ENCODE peak calls at places on chromosomes 13 and 19, in eight cellular contexts. F is effector memory CD4-positive, alpha-beta T cell; E is upper lobe of right lung; Y is cardiac muscle cell; L is CD4-positive, alpha-beta memory T cell; M is GM12878; B is uterus; N is psoas muscle. I is an unnamed sample.

GRCh38 chr13:31121327-31122140 is 40.2 kb downstream of the HSPH1 start:
- DNase-seq in F (no peak), E (no peak), Y (no peak), L (no peak), M (no peak), B (no peak), N (no peak), I (no peak)

GRCh38 chr13:77372275-77372674 is 45.4 kb upstream of the MYCBP2 start:
- DNase-seq in F (no peak), E (no peak), Y (no peak), L (no peak), M (no peak), B (no peak), N (no peak), I (no peak)

GRCh38 chr19:483332-484072 is 12.8 kb upstream of the MADCAM1 start:
- DNase-seq in F (no peak), E (peak; percentile 52), Y (no peak), L (no peak), M (no peak), B (no peak), N (peak; percentile 46), I (no peak)

GRCh38 chr13:40502236-40502635 is 164.2 kb downstream of the FOXO1 start:
- DNase-seq in F (no peak), E (no peak), Y (no peak), L (no peak), M (no peak), B (no peak), N (no peak), I (no peak)

GRCh38 chr13:29436721-29437250 is 158.7 kb downstream of the SLC7A1 start:
- DNase-seq in F (no peak), E (no peak), Y (peak; percentile 11), L (no peak), M (no peak), B (no peak), N (no peak), I (no peak)

GRCh38 chr13:100526299-100527030 is 62.1 kb downstream of the GGACT start:
- DNase-seq in F (no peak), E (no peak), Y (no peak), L (no peak), M (no peak), B (no peak), N (no peak), I (no peak)

GRCh38 chr19:29107831-29108230 is 105.1 kb downstream of the UQCRFS1 start:
- DNase-seq in F (no peak), E (no peak), Y (no peak), L (no peak), M (no peak), B (no peak), N (no peak), I (no peak)

GRCh38 chr13:51275101-51275500 is 52.9 kb downstream of the FAM124A start:
- DNase-seq in F (no peak), E (no peak), Y (no peak), L (no peak), M (no peak), B (no peak), N (no peak), I (no peak)

GRCh38 chr19:39828015-39828633 is 5.8 kb downstream of the DYRK1B start:
- DNase-seq in F (no peak), E (no peak), Y (no peak), L (no peak), M (no peak), B (no peak), N (peak; percentile 54), I (no peak)

GRCh38 chr13:41746259-41746658 is 214.7 kb downstream of the VWA8 start:
- DNase-seq in F (no peak), E (no peak), Y (no peak), L (no peak), M (no peak), B (no peak), N (no peak), I (no peak)

GRCh38 chr19:45403781-45404556 is 900 bp downstream of the PPP1R13L start:
- DNase-seq in F (peak; percentile 42), E (peak; percentile 87), Y (peak; percentile 76), L (peak; percentile 42), M (no peak), B (no peak), N (no peak), I (peak; percentile 70)

DNA sequence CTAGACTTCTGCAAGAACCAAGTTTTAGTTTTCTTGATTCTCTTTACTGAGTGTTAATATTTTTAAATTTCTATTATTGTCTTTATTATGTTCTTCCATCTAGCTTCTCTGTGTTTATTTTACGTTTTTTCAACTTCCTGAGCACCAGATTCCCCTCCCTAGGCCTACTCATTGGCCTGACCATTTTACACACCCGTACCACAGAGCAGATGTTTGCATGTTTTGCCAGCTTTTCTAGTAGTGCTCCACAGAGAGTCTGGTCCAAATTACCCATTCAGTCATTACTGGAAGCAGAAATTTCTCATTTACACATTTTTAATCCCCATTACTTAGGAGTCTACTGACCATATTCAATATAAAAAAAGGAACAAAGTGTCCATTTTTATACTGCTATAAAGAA is 66.9 kb downstream of the ING1 start:
- DNase-seq in F (no peak), E (no peak), Y (no peak), L (no peak), M (no peak), B (no peak), N (no peak), I (no peak)
- H3K36me3 ChIP-seq in F (no peaks in the 10 kb centered on the region), E (no peaks in the 10 kb centered on the region), Y (no peaks in the 10 kb centered on the region), L (no peaks in the 10 kb centered on the region), M (no peaks in the 10 kb centered on the region), B (no peaks in the 10 kb centered on the region), N (no peaks in the 10 kb centered on the region), I (no peaks in the 10 kb centered on the region)

GRCh38 chr19:46946090-46946489 is 73.5 kb upstream of the NPAS1 start:
- DNase-seq in F (no peak), E (no peak), Y (no peak), L (no peak), M (no peak), B (no peak), N (no peak), I (no peak)

GRCh38 chr19:46944123-46944718 is 75.4 kb upstream of the NPAS1 start:
- DNase-seq in F (no peak), E (no peak), Y (no peak), L (no peak), M (no peak), B (no peak), N (no peak), I (no peak)

GRCh38 chr19:46944918-46945628 is 74.6 kb upstream of the NPAS1 start:
- DNase-seq in F (no peak), E (no peak), Y (peak; percentile 87), L (no peak), M (no peak), B (peak; percentile 50), N (peak; percentile 87), I (no peak)

GRCh38 chr19:46946611-46947238 is 72.9 kb upstream of the NPAS1 start:
- DNase-seq in F (no peak), E (no peak), Y (no peak), L (no peak), M (no peak), B (no peak), N (no peak), I (no peak)

DNA sequence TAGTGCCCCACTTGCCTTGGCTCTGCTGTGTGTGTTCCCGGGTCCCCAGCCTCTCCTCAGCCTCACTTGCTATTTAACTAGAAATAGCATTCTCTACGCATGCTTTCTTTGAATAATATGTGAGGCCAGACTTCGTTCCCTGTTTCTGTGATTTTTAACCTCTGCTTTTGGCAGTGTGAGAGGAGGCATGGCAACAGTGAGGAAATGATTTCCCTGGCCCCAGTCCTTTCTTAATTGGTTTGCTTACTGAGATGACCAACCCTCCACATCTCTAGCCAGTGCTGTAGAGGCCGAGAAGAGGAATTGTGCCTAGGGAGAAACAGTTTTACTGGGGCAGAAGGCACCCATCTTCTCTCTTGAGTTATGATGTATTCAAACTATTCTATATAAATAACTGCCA is 74.0 kb upstream of the NPAS1 start:
- DNase-seq in F (no peak), E (no peak), Y (no peak), L (no peak), M (no peak), B (no peak), N (no peak), I (no peak)
- H3K4me1 ChIP-seq in F (peaks cover 14% of the 10 kb centered on the region), E (peaks cover 48% of the 10 kb centered on the region), Y (peaks cover 15% of the 10 kb centered on the region), L (peaks cover 67% of the 10 kb centered on the region), M (peaks cover 6% of the 10 kb centered on the region), B (peaks cover 16% of the 10 kb centered on the region), N (peaks cover 44% of the 10 kb centered on the region), I (no peaks in the 10 kb centered on the region)

DNA sequence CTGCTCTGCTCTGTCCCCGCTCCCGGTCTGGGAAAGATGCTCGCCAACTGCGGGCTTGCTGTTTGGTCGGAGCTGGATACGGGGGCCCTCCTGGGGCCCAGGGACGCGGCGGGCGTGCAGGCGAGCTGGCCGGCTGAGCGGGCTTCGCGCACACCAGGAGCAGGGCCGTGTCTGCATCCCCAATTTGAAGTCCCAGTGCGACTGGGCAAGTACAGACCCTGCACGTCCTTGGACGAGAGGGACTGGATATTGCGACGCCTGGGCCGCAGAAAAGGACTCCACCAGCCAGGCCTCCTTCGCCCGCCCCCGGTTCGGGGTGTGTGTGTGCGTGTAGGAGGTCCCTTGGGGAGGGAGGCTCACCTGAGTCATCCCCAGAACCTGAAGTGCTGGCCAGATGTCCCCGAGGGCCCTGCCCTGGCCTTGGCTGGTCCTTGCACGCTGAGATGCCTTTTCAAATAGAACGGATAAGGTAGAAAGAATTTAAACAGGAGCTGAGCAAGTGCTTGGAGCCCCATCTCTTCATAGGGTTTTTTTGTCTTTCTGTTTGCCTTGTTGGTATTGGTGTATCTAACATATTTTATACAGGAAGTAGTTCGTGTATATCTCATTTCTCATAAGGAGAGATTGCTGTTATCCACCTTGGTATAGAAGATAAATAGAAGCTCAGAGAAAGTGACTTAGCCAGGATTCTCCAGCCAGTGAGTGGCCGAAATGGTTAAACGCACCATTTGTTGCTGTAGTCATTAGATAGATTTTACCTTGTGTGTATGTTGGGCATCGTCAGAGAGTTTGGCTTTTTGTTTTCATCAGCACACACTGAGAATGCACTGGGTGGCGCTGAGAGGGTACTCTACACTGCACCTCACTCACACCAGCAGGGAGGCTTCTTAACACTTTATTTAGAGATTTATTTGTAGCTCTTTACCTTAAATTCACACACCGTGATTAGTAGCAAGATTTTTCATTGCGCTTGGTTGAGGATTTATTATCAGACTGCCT is 1.1 kb downstream of the NAXD start:
- DNase-seq in F (no peak), E (no peak), Y (no peak), L (peak; percentile 23), M (no peak), B (no peak), N (peak; percentile 72), I (peak; percentile 10)
- H3K4me3 ChIP-seq in F (peak overlapping the region; percentile 72), E (peak overlapping the region; percentile 94), Y (peak overlapping the region; percentile 76), L (peak overlapping the region; percentile 53), M (peak overlapping the region; percentile 63), B (peak overlapping the region; percentile 60), N (peak overlapping the region; percentile 100), I (peak overlapping the region; percentile 85)

GRCh38 chr13:36750946-36751345 is 68.1 kb upstream of the RFXAP start:
- DNase-seq in F (no peak), E (no peak), Y (no peak), L (no peak), M (no peak), B (no peak), N (no peak), I (no peak)

GRCh38 chr13:36750046-36750445 is 69.0 kb upstream of the RFXAP start:
- DNase-seq in F (no peak), E (no peak), Y (no peak), L (no peak), M (no peak), B (no peak), N (no peak), I (no peak)

GRCh38 chr13:36746051-36746450 is 72.2 kb downstream of the SERTM1 start:
- DNase-seq in F (no peak), E (no peak), Y (no peak), L (no peak), M (no peak), B (no peak), N (no peak), I (no peak)

GRCh38 chr13:36750461-36750860 is 68.6 kb upstream of the RFXAP start:
- DNase-seq in F (no peak), E (no peak), Y (no peak), L (no peak), M (no peak), B (no peak), N (no peak), I (no peak)

GRCh38 chr13:36745436-36745835 is 71.6 kb downstream of the SERTM1 start:
- DNase-seq in F (no peak), E (no peak), Y (no peak), L (no peak), M (no peak), B (no peak), N (no peak), I (no peak)
- H3K36me3 ChIP-seq in F (no peaks in the 10 kb centered on the region), E (no peaks in the 10 kb centered on the region), Y (no peaks in the 10 kb centered on the region), L (no peaks in the 10 kb centered on the region), M (no peaks in the 10 kb centered on the region), B (no peaks in the 10 kb centered on the region), N (no peaks in the 10 kb centered on the region), I (no peaks in the 10 kb centered on the region)